ENCODE peak calls at places on chromosomes 3 and 15, in nine cellular contexts. One of them, this sample, is unnamed.

GRCh38 chr3:5187920-5188418 is 462 bp downstream of the EDEM1 start:
- DNase-seq in AG09309: no peak
- DNase-seq in RCC 7860: no peak
- DNase-seq in upper lobe of left lung: peak
- DNase-seq in stimulated activated CD8-positive, alpha-beta memory T cell treated with anti-CD3 and anti-CD28 coated beads, Interleukin-4, amount 100 ng/mL, for 4 hours: peak
- DNase-seq in foreskin melanocyte: no peak
- DNase-seq in stimulated activated naive CD8-positive, alpha-beta T cell treated with anti-CD3 and anti-CD28 coated beads, Interleukin-15, amount 100 ng/mL, for 72 hours: peak
- DNase-seq in pons: no peak
- DNase-seq in activated naive CD4-positive, alpha-beta T cell treated with anti-CD3 and anti-CD28 coated beads for 36 hours: peak
- DNase-seq in this sample: peak

GRCh38 chr3:65178703-65179102 is 490.9 kb upstream of the ADAMTS9 start:
- DNase-seq in AG09309: no peak
- DNase-seq in RCC 7860: peak
- DNase-seq in upper lobe of left lung: no peak
- DNase-seq in stimulated activated CD8-positive, alpha-beta memory T cell treated with anti-CD3 and anti-CD28 coated beads, Interleukin-4, amount 100 ng/mL, for 4 hours: no peak
- DNase-seq in foreskin melanocyte: peak
- DNase-seq in stimulated activated naive CD8-positive, alpha-beta T cell treated with anti-CD3 and anti-CD28 coated beads, Interleukin-15, amount 100 ng/mL, for 72 hours: no peak
- DNase-seq in pons: no peak
- DNase-seq in activated naive CD4-positive, alpha-beta T cell treated with anti-CD3 and anti-CD28 coated beads for 36 hours: no peak
- DNase-seq in this sample: peak

GRCh38 chr3:10223676-10224639 is 24.3 kb upstream of the TATDN2 start:
- DNase-seq in AG09309: no peak
- DNase-seq in RCC 7860: peak
- DNase-seq in upper lobe of left lung: peak
- DNase-seq in stimulated activated CD8-positive, alpha-beta memory T cell treated with anti-CD3 and anti-CD28 coated beads, Interleukin-4, amount 100 ng/mL, for 4 hours: peak
- DNase-seq in foreskin melanocyte: no peak
- DNase-seq in stimulated activated naive CD8-positive, alpha-beta T cell treated with anti-CD3 and anti-CD28 coated beads, Interleukin-15, amount 100 ng/mL, for 72 hours: peak
- DNase-seq in pons: no peak
- DNase-seq in activated naive CD4-positive, alpha-beta T cell treated with anti-CD3 and anti-CD28 coated beads for 36 hours: peak
- DNase-seq in this sample: no peak

GRCh38 chr3:187150599-187150998 is 11.3 kb upstream of the RPL39L start:
- DNase-seq in AG09309: no peak
- DNase-seq in RCC 7860: no peak
- DNase-seq in upper lobe of left lung: no peak
- DNase-seq in stimulated activated CD8-positive, alpha-beta memory T cell treated with anti-CD3 and anti-CD28 coated beads, Interleukin-4, amount 100 ng/mL, for 4 hours: peak
- DNase-seq in foreskin melanocyte: peak
- DNase-seq in stimulated activated naive CD8-positive, alpha-beta T cell treated with anti-CD3 and anti-CD28 coated beads, Interleukin-15, amount 100 ng/mL, for 72 hours: peak
- DNase-seq in pons: no peak
- DNase-seq in activated naive CD4-positive, alpha-beta T cell treated with anti-CD3 and anti-CD28 coated beads for 36 hours: peak
- DNase-seq in this sample: peak

GRCh38 chr3:94082412-94082937 is 19.6 kb downstream of the NSUN3 start:
- DNase-seq in AG09309: no peak
- DNase-seq in RCC 7860: no peak
- DNase-seq in upper lobe of left lung: no peak
- DNase-seq in stimulated activated CD8-positive, alpha-beta memory T cell treated with anti-CD3 and anti-CD28 coated beads, Interleukin-4, amount 100 ng/mL, for 4 hours: no peak
- DNase-seq in foreskin melanocyte: no peak
- DNase-seq in stimulated activated naive CD8-positive, alpha-beta T cell treated with anti-CD3 and anti-CD28 coated beads, Interleukin-15, amount 100 ng/mL, for 72 hours: no peak
- DNase-seq in pons: no peak
- DNase-seq in activated naive CD4-positive, alpha-beta T cell treated with anti-CD3 and anti-CD28 coated beads for 36 hours: no peak
- DNase-seq in this sample: no peak

GRCh38 chr3:123036352-123037014 is 8.9 kb upstream of the SEMA5B start:
- DNase-seq in AG09309: peak
- DNase-seq in RCC 7860: no peak
- DNase-seq in upper lobe of left lung: no peak
- DNase-seq in stimulated activated CD8-positive, alpha-beta memory T cell treated with anti-CD3 and anti-CD28 coated beads, Interleukin-4, amount 100 ng/mL, for 4 hours: no peak
- DNase-seq in foreskin melanocyte: no peak
- DNase-seq in stimulated activated naive CD8-positive, alpha-beta T cell treated with anti-CD3 and anti-CD28 coated beads, Interleukin-15, amount 100 ng/mL, for 72 hours: no peak
- DNase-seq in pons: no peak
- DNase-seq in activated naive CD4-positive, alpha-beta T cell treated with anti-CD3 and anti-CD28 coated beads for 36 hours: no peak
- DNase-seq in this sample: no peak

GRCh38 chr15:100112061-100112420 is 229.7 kb downstream of the ADAMTS17 start:
- DNase-seq in AG09309: no peak
- DNase-seq in RCC 7860: no peak
- DNase-seq in upper lobe of left lung: no peak
- DNase-seq in stimulated activated CD8-positive, alpha-beta memory T cell treated with anti-CD3 and anti-CD28 coated beads, Interleukin-4, amount 100 ng/mL, for 4 hours: no peak
- DNase-seq in foreskin melanocyte: no peak
- DNase-seq in stimulated activated naive CD8-positive, alpha-beta T cell treated with anti-CD3 and anti-CD28 coated beads, Interleukin-15, amount 100 ng/mL, for 72 hours: no peak
- DNase-seq in pons: no peak
- DNase-seq in activated naive CD4-positive, alpha-beta T cell treated with anti-CD3 and anti-CD28 coated beads for 36 hours: no peak
- DNase-seq in this sample: peak

GRCh38 chr15:62844564-62845235 is 197.8 kb upstream of the TPM1 start:
- DNase-seq in AG09309: no peak
- DNase-seq in RCC 7860: no peak
- DNase-seq in upper lobe of left lung: no peak
- DNase-seq in stimulated activated CD8-positive, alpha-beta memory T cell treated with anti-CD3 and anti-CD28 coated beads, Interleukin-4, amount 100 ng/mL, for 4 hours: no peak
- DNase-seq in foreskin melanocyte: no peak
- DNase-seq in stimulated activated naive CD8-positive, alpha-beta T cell treated with anti-CD3 and anti-CD28 coated beads, Interleukin-15, amount 100 ng/mL, for 72 hours: no peak
- DNase-seq in pons: no peak
- DNase-seq in activated naive CD4-positive, alpha-beta T cell treated with anti-CD3 and anti-CD28 coated beads for 36 hours: no peak
- DNase-seq in this sample: no peak

GRCh38 chr15:31740203-31740602 is 290.1 kb upstream of the CHRNA7 start:
- DNase-seq in AG09309: no peak
- DNase-seq in RCC 7860: no peak
- DNase-seq in upper lobe of left lung: no peak
- DNase-seq in stimulated activated CD8-positive, alpha-beta memory T cell treated with anti-CD3 and anti-CD28 coated beads, Interleukin-4, amount 100 ng/mL, for 4 hours: no peak
- DNase-seq in foreskin melanocyte: no peak
- DNase-seq in stimulated activated naive CD8-positive, alpha-beta T cell treated with anti-CD3 and anti-CD28 coated beads, Interleukin-15, amount 100 ng/mL, for 72 hours: no peak
- DNase-seq in pons: no peak
- DNase-seq in activated naive CD4-positive, alpha-beta T cell treated with anti-CD3 and anti-CD28 coated beads for 36 hours: no peak
- DNase-seq in this sample: no peak

GRCh38 chr3:12303532-12303931 is 14.7 kb downstream of the PPARG start:
- DNase-seq in AG09309: peak
- DNase-seq in RCC 7860: peak
- DNase-seq in upper lobe of left lung: no peak
- DNase-seq in stimulated activated CD8-positive, alpha-beta memory T cell treated with anti-CD3 and anti-CD28 coated beads, Interleukin-4, amount 100 ng/mL, for 4 hours: no peak
- DNase-seq in foreskin melanocyte: no peak
- DNase-seq in stimulated activated naive CD8-positive, alpha-beta T cell treated with anti-CD3 and anti-CD28 coated beads, Interleukin-15, amount 100 ng/mL, for 72 hours: no peak
- DNase-seq in pons: no peak
- DNase-seq in activated naive CD4-positive, alpha-beta T cell treated with anti-CD3 and anti-CD28 coated beads for 36 hours: no peak
- DNase-seq in this sample: no peak

GRCh38 chr3:136787226-136787793 is 31.6 kb upstream of the SLC35G2 start:
- DNase-seq in AG09309: no peak
- DNase-seq in RCC 7860: no peak
- DNase-seq in upper lobe of left lung: peak
- DNase-seq in stimulated activated CD8-positive, alpha-beta memory T cell treated with anti-CD3 and anti-CD28 coated beads, Interleukin-4, amount 100 ng/mL, for 4 hours: no peak
- DNase-seq in foreskin melanocyte: no peak
- DNase-seq in stimulated activated naive CD8-positive, alpha-beta T cell treated with anti-CD3 and anti-CD28 coated beads, Interleukin-15, amount 100 ng/mL, for 72 hours: peak
- DNase-seq in pons: peak
- DNase-seq in activated naive CD4-positive, alpha-beta T cell treated with anti-CD3 and anti-CD28 coated beads for 36 hours: peak
- DNase-seq in this sample: peak

GRCh38 chr3:42839616-42840015 is 30.4 kb downstream of the ACKR2 start:
- DNase-seq in AG09309: peak
- DNase-seq in RCC 7860: peak
- DNase-seq in upper lobe of left lung: no peak
- DNase-seq in stimulated activated CD8-positive, alpha-beta memory T cell treated with anti-CD3 and anti-CD28 coated beads, Interleukin-4, amount 100 ng/mL, for 4 hours: no peak
- DNase-seq in foreskin melanocyte: peak
- DNase-seq in stimulated activated naive CD8-positive, alpha-beta T cell treated with anti-CD3 and anti-CD28 coated beads, Interleukin-15, amount 100 ng/mL, for 72 hours: peak
- DNase-seq in pons: peak
- DNase-seq in activated naive CD4-positive, alpha-beta T cell treated with anti-CD3 and anti-CD28 coated beads for 36 hours: peak
- DNase-seq in this sample: peak

GRCh38 chr3:11610700-11611099 is 33.0 kb downstream of the VGLL4 start:
- DNase-seq in AG09309: no peak
- DNase-seq in RCC 7860: no peak
- DNase-seq in upper lobe of left lung: no peak
- DNase-seq in stimulated activated CD8-positive, alpha-beta memory T cell treated with anti-CD3 and anti-CD28 coated beads, Interleukin-4, amount 100 ng/mL, for 4 hours: no peak
- DNase-seq in foreskin melanocyte: peak
- DNase-seq in stimulated activated naive CD8-positive, alpha-beta T cell treated with anti-CD3 and anti-CD28 coated beads, Interleukin-15, amount 100 ng/mL, for 72 hours: no peak
- DNase-seq in pons: no peak
- DNase-seq in activated naive CD4-positive, alpha-beta T cell treated with anti-CD3 and anti-CD28 coated beads for 36 hours: no peak
- DNase-seq in this sample: no peak

GRCh38 chr3:42655980-42656679 is 2.6 kb downstream of the ZBTB47 start:
- DNase-seq in AG09309: no peak
- DNase-seq in RCC 7860: peak
- DNase-seq in upper lobe of left lung: no peak
- DNase-seq in stimulated activated CD8-positive, alpha-beta memory T cell treated with anti-CD3 and anti-CD28 coated beads, Interleukin-4, amount 100 ng/mL, for 4 hours: no peak
- DNase-seq in foreskin melanocyte: no peak
- DNase-seq in stimulated activated naive CD8-positive, alpha-beta T cell treated with anti-CD3 and anti-CD28 coated beads, Interleukin-15, amount 100 ng/mL, for 72 hours: no peak
- DNase-seq in pons: no peak
- DNase-seq in activated naive CD4-positive, alpha-beta T cell treated with anti-CD3 and anti-CD28 coated beads for 36 hours: no peak
- DNase-seq in this sample: no peak